ENCODE peak calls at places on chromosomes 16 and 17, in ten cellular contexts. N is uterus, W is COR-L47, I is OCI-LY7, G is SK-MEL-5, K is globus pallidus, V is NCI-H1105 treated with DMSO at 0.1 percent for 48 hours, H is AG04450, J is psoas muscle, B is cortex of kidney. Z is an unnamed sample.

GRCh38 chr16:83336630-83337029 is 471.1 kb upstream of the HSBP1 start:
- DNase-seq in N (no peak), W (no peak), I (no peak), G (no peak), K (no peak), V (peak), H (peak), J (no peak), B (no peak), Z (no peak)

GRCh38 chr16:84360748-84361147 is 7.6 kb upstream of the ATP2C2 start:
- DNase-seq in N (no peak), W (no peak), I (no peak), G (no peak), K (no peak), V (no peak), H (no peak), J (no peak), B (no peak), Z (no peak)

GRCh38 chr17:61159415-61159814 is 240.2 kb upstream of the TBX2 start:
- DNase-seq in N (no peak), W (no peak), I (no peak), G (peak), K (no peak), V (no peak), H (no peak), J (no peak), B (no peak), Z (no peak)

GRCh38 chr17:36188891-36189306 is 7.7 kb downstream of the CCL3L1 start:
- DNase-seq in N (no peak), W (no peak), I (peak), G (no peak), K (peak), V (no peak), H (no peak), J (no peak), B (no peak), Z (no peak)

GRCh38 chr17:55366020-55366481 is 55.6 kb downstream of the MMD start:
- DNase-seq in N (no peak), W (no peak), I (no peak), G (no peak), K (peak), V (no peak), H (no peak), J (no peak), B (no peak), Z (no peak)

GRCh38 chr16:10093564-10093963 is 88.7 kb downstream of the GRIN2A start:
- DNase-seq in N (no peak), W (no peak), I (no peak), G (peak), K (no peak), V (no peak), H (no peak), J (no peak), B (no peak), Z (no peak)

GRCh38 chr17:3002538-3003301 is 60.7 kb downstream of the OR1D5 start:
- DNase-seq in N (no peak), W (no peak), I (peak), G (no peak), K (no peak), V (no peak), H (no peak), J (no peak), B (no peak), Z (no peak)

GRCh38 chr17:34241062-34241461 is 14.0 kb upstream of the CCL2 start:
- DNase-seq in N (no peak), W (no peak), I (no peak), G (no peak), K (peak), V (no peak), H (no peak), J (peak), B (no peak), Z (no peak)

GRCh38 chr17:46736100-46736499 is 82.4 kb downstream of the WNT3 start:
- DNase-seq in N (no peak), W (no peak), I (peak), G (no peak), K (no peak), V (no peak), H (no peak), J (no peak), B (no peak), Z (no peak)

GRCh38 chr17:17836818-17837379 is at the start of gene SREBF1:
- DNase-seq in N (no peak), W (no peak), I (peak), G (peak), K (peak), V (no peak), H (no peak), J (peak), B (no peak), Z (no peak)

GRCh38 chr16:2058901-2059300 is 11.1 kb downstream of the TSC2 start:
- DNase-seq in N (no peak), W (no peak), I (no peak), G (no peak), K (no peak), V (no peak), H (no peak), J (no peak), B (no peak), Z (no peak)

GRCh38 chr17:80353718-80354275 is 61.2 kb upstream of the ENDOV start:
- DNase-seq in N (no peak), W (no peak), I (no peak), G (no peak), K (no peak), V (no peak), H (no peak), J (no peak), B (no peak), Z (peak)

GRCh38 chr17:41223821-41224220 is 2.6 kb upstream of the KRTAP9-2 start:
- DNase-seq in N (no peak), W (no peak), I (no peak), G (no peak), K (no peak), V (no peak), H (no peak), J (no peak), B (no peak), Z (no peak)

GRCh38 chr17:77141846-77142449 is 1.2 kb downstream of the SEC14L1 start:
- DNase-seq in N (no peak), W (no peak), I (no peak), G (no peak), K (no peak), V (no peak), H (no peak), J (no peak), B (no peak), Z (no peak)

GRCh38 chr17:1779571-1780074 is 17.8 kb downstream of the SERPINF1 start:
- DNase-seq in N (peak), W (no peak), I (no peak), G (peak), K (no peak), V (no peak), H (peak), J (peak), B (no peak), Z (peak)

GRCh38 chr16:53707671-53708070 is 3.7 kb downstream of the FTO start:
- DNase-seq in N (no peak), W (no peak), I (no peak), G (no peak), K (no peak), V (no peak), H (no peak), J (no peak), B (no peak), Z (no peak)

GRCh38 chr16:48220891-48221290 is 23.2 kb upstream of the LONP2 start:
- DNase-seq in N (no peak), W (no peak), I (no peak), G (no peak), K (no peak), V (no peak), H (no peak), J (no peak), B (no peak), Z (no peak)

GRCh38 chr16:27240948-27241531 is 27.5 kb downstream of the NSMCE1 start:
- DNase-seq in N (peak), W (no peak), I (no peak), G (no peak), K (no peak), V (no peak), H (no peak), J (no peak), B (no peak), Z (peak)

GRCh38 chr17:43759836-43760235 is 1.2 kb upstream of the SOST start:
- DNase-seq in N (no peak), W (no peak), I (no peak), G (no peak), K (no peak), V (no peak), H (no peak), J (no peak), B (no peak), Z (no peak)

GRCh38 chr17:63996430-63997182 is 1.5 kb upstream of the PRR29 start:
- DNase-seq in N (peak), W (no peak), I (no peak), G (no peak), K (no peak), V (no peak), H (no peak), J (no peak), B (no peak), Z (peak)

GRCh38 chr16:2858245-2859025 is 465 bp upstream of the PRSS22 start:
- DNase-seq in N (no peak), W (no peak), I (no peak), G (no peak), K (no peak), V (peak), H (no peak), J (no peak), B (no peak), Z (no peak)

GRCh38 chr17:33523577-33523981 is 230.5 kb upstream of the ASIC2 start:
- DNase-seq in N (peak), W (no peak), I (no peak), G (no peak), K (no peak), V (no peak), H (no peak), J (peak), B (no peak), Z (peak)

GRCh38 chr17:71432378-71433315 is 688.2 kb upstream of the SOX9 start:
- DNase-seq in N (no peak), W (no peak), I (no peak), G (no peak), K (no peak), V (no peak), H (no peak), J (no peak), B (no peak), Z (no peak)

GRCh38 chr16:24810951-24811843 is 34.6 kb upstream of the SLC5A11 start:
- DNase-seq in N (no peak), W (no peak), I (no peak), G (no peak), K (no peak), V (no peak), H (no peak), J (no peak), B (no peak), Z (no peak)

GRCh38 chr16:4508806-4509205 is 29.8 kb downstream of the CDIP1 start:
- DNase-seq in N (no peak), W (no peak), I (no peak), G (no peak), K (no peak), V (no peak), H (no peak), J (no peak), B (no peak), Z (no peak)